ENCODE peak calls at places on chromosomes 2 and 18, in four cellular contexts. One of them, this sample, is unnamed.

GRCh38 chr2:37653093-37653492 is 18.3 kb downstream of the CDC42EP3 start:
- DNase-seq in GM12878: no peak
- DNase-seq in HepG2: no peak
- DNase-seq in K562: no peak
- DNase-seq in this sample: no peak

GRCh38 chr2:18922276-18922675 is 332.9 kb upstream of the NT5C1B start:
- DNase-seq in HepG2: no peak
- DNase-seq in K562: no peak
- DNase-seq in GM12878: no peak
- DNase-seq in this sample: no peak

GRCh38 chr2:37168217-37168981 is 11.6 kb upstream of the EIF2AK2 start:
- DNase-seq in GM12878: no peak
- DNase-seq in HepG2: peak; percentile 55
- DNase-seq in K562: peak; percentile 74
- DNase-seq in this sample: peak; percentile 68

GRCh38 chr18:49907346-49907929 is 94.1 kb upstream of the ACAA2 start:
- DNase-seq in K562: no peak
- DNase-seq in HepG2: peak; percentile 20
- DNase-seq in GM12878: no peak
- DNase-seq in this sample: no peak

GRCh38 chr2:72032481-72033041 is 115.1 kb downstream of the CYP26B1 start:
- DNase-seq in GM12878: no peak
- DNase-seq in HepG2: no peak
- DNase-seq in K562: no peak
- DNase-seq in this sample: no peak

GRCh38 chr18:26549103-26549485 is 741 bp upstream of the KCTD1 start:
- DNase-seq in HepG2: no peak
- DNase-seq in K562: no peak
- DNase-seq in GM12878: no peak
- DNase-seq in this sample: peak; percentile 56

GRCh38 chr2:12970861-12971260 is 254.1 kb downstream of the TRIB2 start:
- DNase-seq in HepG2: no peak
- DNase-seq in GM12878: no peak
- DNase-seq in K562: no peak
- DNase-seq in this sample: no peak

GRCh38 chr2:68282814-68283812 is 30.8 kb upstream of the PPP3R1 start:
- DNase-seq in GM12878: no peak
- DNase-seq in K562: peak; percentile 84
- DNase-seq in HepG2: peak; percentile 53
- DNase-seq in this sample: peak; percentile 56

GRCh38 chr2:28721601-28722191 is 29.9 kb upstream of the PPP1CB start:
- DNase-seq in GM12878: no peak
- DNase-seq in K562: no peak
- DNase-seq in HepG2: no peak
- DNase-seq in this sample: no peak

GRCh38 chr2:202605174-202605573 is 29.6 kb upstream of the FAM117B start:
- DNase-seq in GM12878: no peak
- DNase-seq in K562: no peak
- DNase-seq in HepG2: no peak
- DNase-seq in this sample: no peak

GRCh38 chr2:54960118-54960517 is 90.1 kb downstream of the RTN4 start:
- DNase-seq in HepG2: no peak
- DNase-seq in GM12878: no peak
- DNase-seq in K562: no peak
- DNase-seq in this sample: no peak

GRCh38 chr2:54957321-54957999 is 92.8 kb downstream of the RTN4 start:
- DNase-seq in HepG2: no peak
- DNase-seq in GM12878: no peak
- DNase-seq in K562: peak; percentile 72
- DNase-seq in this sample: no peak

GRCh38 chr2:54955674-54956391 is 94.4 kb downstream of the RTN4 start:
- DNase-seq in GM12878: no peak
- DNase-seq in K562: peak; percentile 82
- DNase-seq in HepG2: peak; percentile 33
- DNase-seq in this sample: no peak

GRCh38 chr2:54956392-54956722 is 93.9 kb downstream of the RTN4 start:
- DNase-seq in K562: peak; percentile 32
- DNase-seq in HepG2: no peak
- DNase-seq in GM12878: no peak
- DNase-seq in this sample: no peak

DNA sequence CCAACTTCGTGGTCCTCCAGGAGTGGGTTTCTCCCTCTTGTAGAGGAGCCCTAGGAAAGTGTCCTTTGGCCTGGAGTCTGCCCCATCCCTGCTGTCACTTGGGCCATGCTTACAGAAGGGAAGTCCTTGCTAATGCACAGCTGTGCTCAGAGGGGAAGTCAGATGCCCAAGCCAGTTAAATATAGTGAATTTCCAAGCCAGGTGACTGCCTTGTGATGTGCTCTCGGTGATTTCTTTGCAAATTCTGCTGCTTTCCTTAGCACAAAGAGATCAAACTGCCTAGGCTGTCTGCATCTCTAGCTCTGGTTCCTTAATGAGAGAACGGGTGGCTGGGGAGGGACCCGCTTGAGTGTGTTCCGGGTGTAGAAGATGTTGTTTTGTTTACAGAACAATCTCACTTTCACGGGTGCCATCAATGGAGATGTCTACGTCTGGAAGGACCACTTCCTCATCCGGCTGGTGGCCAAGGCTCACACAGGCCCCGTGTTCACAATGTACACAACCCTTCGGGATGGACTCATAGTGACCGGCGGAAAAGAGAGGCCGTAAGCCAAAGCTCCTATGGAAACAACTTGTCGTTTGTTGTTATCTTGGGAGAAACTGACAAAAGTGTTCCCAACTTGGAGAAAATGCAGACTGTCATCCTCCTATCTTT is 91.4 kb downstream of the RTN4 start:
- DNase-seq in HepG2: no peak
- DNase-seq in GM12878: no peak
- DNase-seq in K562: no peak
- DNase-seq in this sample: no peak
- TF ChIP-seq SP1 in HepG2: no peak
- TF ChIP-seq SP1 in GM12878: no peak
- TF ChIP-seq SP1 in K562: no peak
- TF ChIP-seq SP1 in this sample: no peak

GRCh38 chr2:67215214-67215613 is 181.9 kb upstream of the ETAA1 start:
- DNase-seq in K562: peak; percentile 35
- DNase-seq in HepG2: peak; percentile 35
- DNase-seq in GM12878: no peak
- DNase-seq in this sample: peak; percentile 72
- TF ChIP-seq BHLHE40 in K562: no peak
- TF ChIP-seq BHLHE40 in HepG2: no peak
- TF ChIP-seq BHLHE40 in GM12878: no peak
- TF ChIP-seq BHLHE40 in this sample: no peak

DNA sequence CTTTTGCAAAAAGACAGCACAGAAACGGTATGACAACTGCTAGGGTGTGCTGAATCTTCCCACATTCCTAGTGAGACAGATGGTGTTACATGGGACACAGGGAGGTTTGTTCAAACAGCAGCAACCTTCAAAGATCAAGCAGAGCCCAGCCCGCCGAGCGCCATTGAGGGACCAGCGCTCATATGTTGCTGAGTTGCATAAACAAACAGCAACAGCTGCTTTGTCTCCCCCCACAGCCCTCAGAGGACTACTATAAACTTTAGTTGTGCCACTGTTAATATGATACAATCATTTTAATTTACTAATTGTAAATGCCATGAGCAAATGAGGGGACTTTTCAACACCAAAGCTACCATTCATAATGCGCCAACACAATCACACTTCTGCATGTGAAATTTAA is 117.6 kb downstream of the ZEB2 start:
- DNase-seq in K562: no peak
- DNase-seq in GM12878: no peak
- DNase-seq in HepG2: no peak
- DNase-seq in this sample: peak; percentile 9
- TF ChIP-seq SP1 in K562: no peak
- TF ChIP-seq SP1 in GM12878: no peak
- TF ChIP-seq SP1 in HepG2: no peak
- TF ChIP-seq SP1 in this sample: no peak

DNA sequence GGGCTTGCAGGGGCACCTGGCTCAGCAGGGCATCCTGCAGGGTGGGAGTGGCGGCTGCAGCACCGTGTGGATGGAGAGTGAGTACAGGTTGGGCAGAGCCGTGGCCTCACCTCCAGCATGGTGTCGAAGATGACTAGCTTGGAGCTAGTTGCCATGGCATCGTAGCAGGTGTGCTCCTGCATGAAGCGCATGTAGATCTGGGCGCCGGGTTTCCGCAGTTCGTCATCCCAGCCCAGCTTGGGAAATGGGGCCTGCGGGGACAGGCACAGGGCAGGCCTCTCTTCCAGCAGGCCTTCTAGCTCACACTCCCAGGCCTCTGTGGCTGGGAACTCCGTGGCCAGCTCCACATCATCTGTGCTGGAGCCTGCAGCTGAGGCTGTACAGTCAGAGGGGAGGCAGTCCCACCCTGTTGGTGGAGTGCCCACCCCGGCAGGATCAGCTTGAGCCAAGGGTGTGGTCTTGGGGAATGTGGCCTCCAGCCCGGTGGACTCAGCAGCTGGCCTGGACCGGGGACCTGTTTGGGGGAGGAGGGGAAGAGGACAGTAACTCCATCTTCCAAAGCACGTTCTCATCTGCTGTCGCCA is 1.6 kb downstream of the PRKAG3 start:
- DNase-seq in HepG2: no peak
- DNase-seq in K562: no peak
- DNase-seq in GM12878: no peak
- DNase-seq in this sample: no peak
- TF ChIP-seq BHLHE40 in HepG2: no peak
- TF ChIP-seq BHLHE40 in K562: no peak
- TF ChIP-seq BHLHE40 in GM12878: no peak
- TF ChIP-seq BHLHE40 in this sample: no peak

GRCh38 chr18:21194871-21195771 is 46.9 kb upstream of the GREB1L start:
- DNase-seq in GM12878: no peak
- DNase-seq in K562: peak; percentile 21
- DNase-seq in HepG2: peak; percentile 24
- DNase-seq in this sample: peak; percentile 38
- TF ChIP-seq SP1 in GM12878: no peak
- TF ChIP-seq SP1 in K562: no peak
- TF ChIP-seq SP1 in HepG2: no peak
- TF ChIP-seq SP1 in this sample: no peak

GRCh38 chr2:30288576-30288975 is 57.2 kb downstream of the LBH start:
- DNase-seq in GM12878: no peak
- DNase-seq in K562: no peak
- DNase-seq in HepG2: no peak
- DNase-seq in this sample: no peak

GRCh38 chr2:30294147-30294546 is 62.8 kb downstream of the LBH start:
- DNase-seq in HepG2: no peak
- DNase-seq in GM12878: no peak
- DNase-seq in K562: no peak
- DNase-seq in this sample: no peak

GRCh38 chr2:30296496-30296895 is 65.2 kb downstream of the LBH start:
- DNase-seq in HepG2: no peak
- DNase-seq in K562: no peak
- DNase-seq in GM12878: no peak
- DNase-seq in this sample: no peak

GRCh38 chr2:30298302-30298701 is 67.0 kb downstream of the LBH start:
- DNase-seq in GM12878: no peak
- DNase-seq in K562: no peak
- DNase-seq in HepG2: no peak
- DNase-seq in this sample: no peak

GRCh38 chr2:30293303-30293912 is 62.1 kb downstream of the LBH start:
- DNase-seq in K562: no peak
- DNase-seq in HepG2: no peak
- DNase-seq in GM12878: no peak
- DNase-seq in this sample: no peak
- TF ChIP-seq BHLHE40 in K562: no peak
- TF ChIP-seq BHLHE40 in HepG2: no peak
- TF ChIP-seq BHLHE40 in GM12878: no peak
- TF ChIP-seq BHLHE40 in this sample: no peak

This sample was measured in HEK293T.